ENCODE peak calls at places on chromosome 2, in five cellular contexts. One of them, this sample, is unnamed.

GRCh38 chr2:164661349-164661748 is 40.1 kb upstream of the GRB14 start:
- DNase-seq in NCI-H345: no peak
- DNase-seq in B cell: no peak
- DNase-seq in activated CD4-positive, CD25-positive, alpha-beta regulatory T cell treated with anti-CD3 and anti-CD28 coated beads, Interleukin-2, amount 50 U/mL, for 16 hours: no peak
- DNase-seq in smooth muscle cell of the brain vasculature: no peak
- DNase-seq in this sample: no peak

GRCh38 chr2:53422979-53423378 is 344.6 kb upstream of the CHAC2 start:
- DNase-seq in smooth muscle cell of the brain vasculature: peak
- DNase-seq in activated CD4-positive, CD25-positive, alpha-beta regulatory T cell treated with anti-CD3 and anti-CD28 coated beads, Interleukin-2, amount 50 U/mL, for 16 hours: no peak
- DNase-seq in B cell: peak
- DNase-seq in NCI-H345: peak
- DNase-seq in this sample: peak

GRCh38 chr2:208360259-208361076 is 46.1 kb upstream of the PTH2R start:
- DNase-seq in B cell: peak
- DNase-seq in smooth muscle cell of the brain vasculature: no peak
- DNase-seq in activated CD4-positive, CD25-positive, alpha-beta regulatory T cell treated with anti-CD3 and anti-CD28 coated beads, Interleukin-2, amount 50 U/mL, for 16 hours: no peak
- DNase-seq in NCI-H345: no peak
- DNase-seq in this sample: no peak

GRCh38 chr2:117858892-117859531 is 44.5 kb downstream of the DDX18 start:
- DNase-seq in activated CD4-positive, CD25-positive, alpha-beta regulatory T cell treated with anti-CD3 and anti-CD28 coated beads, Interleukin-2, amount 50 U/mL, for 16 hours: no peak
- DNase-seq in NCI-H345: no peak
- DNase-seq in B cell: no peak
- DNase-seq in smooth muscle cell of the brain vasculature: no peak
- DNase-seq in this sample: no peak

GRCh38 chr2:121194626-121195025 is 90.4 kb downstream of the TFCP2L1 start:
- DNase-seq in smooth muscle cell of the brain vasculature: no peak
- DNase-seq in activated CD4-positive, CD25-positive, alpha-beta regulatory T cell treated with anti-CD3 and anti-CD28 coated beads, Interleukin-2, amount 50 U/mL, for 16 hours: no peak
- DNase-seq in B cell: no peak
- DNase-seq in NCI-H345: no peak
- DNase-seq in this sample: no peak

GRCh38 chr2:35314049-35314448 is 1041.5 kb upstream of the CRIM1 start:
- DNase-seq in activated CD4-positive, CD25-positive, alpha-beta regulatory T cell treated with anti-CD3 and anti-CD28 coated beads, Interleukin-2, amount 50 U/mL, for 16 hours: no peak
- DNase-seq in B cell: no peak
- DNase-seq in smooth muscle cell of the brain vasculature: no peak
- DNase-seq in NCI-H345: no peak
- DNase-seq in this sample: no peak

GRCh38 chr2:96869281-96869823 is 528 bp downstream of the SEMA4C start:
- DNase-seq in activated CD4-positive, CD25-positive, alpha-beta regulatory T cell treated with anti-CD3 and anti-CD28 coated beads, Interleukin-2, amount 50 U/mL, for 16 hours: no peak
- DNase-seq in smooth muscle cell of the brain vasculature: no peak
- DNase-seq in NCI-H345: peak
- DNase-seq in B cell: no peak
- DNase-seq in this sample: no peak

GRCh38 chr2:152924722-152925121 is 206.3 kb downstream of the ARL6IP6 start:
- DNase-seq in NCI-H345: no peak
- DNase-seq in activated CD4-positive, CD25-positive, alpha-beta regulatory T cell treated with anti-CD3 and anti-CD28 coated beads, Interleukin-2, amount 50 U/mL, for 16 hours: no peak
- DNase-seq in smooth muscle cell of the brain vasculature: no peak
- DNase-seq in B cell: no peak
- DNase-seq in this sample: no peak

GRCh38 chr2:191041418-191042161 is 27.6 kb upstream of the STAT1 start:
- DNase-seq in NCI-H345: no peak
- DNase-seq in activated CD4-positive, CD25-positive, alpha-beta regulatory T cell treated with anti-CD3 and anti-CD28 coated beads, Interleukin-2, amount 50 U/mL, for 16 hours: no peak
- DNase-seq in B cell: no peak
- DNase-seq in smooth muscle cell of the brain vasculature: no peak
- DNase-seq in this sample: no peak

GRCh38 chr2:1736997-1737480 is 7.3 kb downstream of the PXDN start:
- DNase-seq in NCI-H345: no peak
- DNase-seq in smooth muscle cell of the brain vasculature: no peak
- DNase-seq in activated CD4-positive, CD25-positive, alpha-beta regulatory T cell treated with anti-CD3 and anti-CD28 coated beads, Interleukin-2, amount 50 U/mL, for 16 hours: no peak
- DNase-seq in B cell: no peak
- DNase-seq in this sample: no peak

This sample was measured in GM13976.